ENCODE peak calls at places on chromosomes 16 and 17, in five cellular contexts. One of them, this sample, is unnamed.

GRCh38 chr16:31105677-31106213 is 2.4 kb upstream of the BCKDK start:
- DNase-seq in endothelial cell of umbilical vein: peak
- DNase-seq in MM.1S: peak
- DNase-seq in hepatocyte: peak
- DNase-seq in astrocyte: no peak
- DNase-seq in this sample: peak

GRCh38 chr16:34078697-34079096 is 619.3 kb downstream of the TP53TG3F start:
- DNase-seq in endothelial cell of umbilical vein: peak
- DNase-seq in MM.1S: no peak
- DNase-seq in hepatocyte: no peak
- DNase-seq in astrocyte: peak
- DNase-seq in this sample: peak

GRCh38 chr16:87556941-87557459 is 45.3 kb upstream of the JPH3 start:
- DNase-seq in endothelial cell of umbilical vein: no peak
- DNase-seq in MM.1S: no peak
- DNase-seq in hepatocyte: no peak
- DNase-seq in astrocyte: no peak
- DNase-seq in this sample: no peak

GRCh38 chr16:21001262-21001661 is 100.7 kb downstream of the LYRM1 start:
- DNase-seq in endothelial cell of umbilical vein: peak
- DNase-seq in MM.1S: peak
- DNase-seq in hepatocyte: no peak
- DNase-seq in astrocyte: no peak
- DNase-seq in this sample: no peak

GRCh38 chr16:89798832-89799370 is 17.5 kb downstream of the FANCA start:
- DNase-seq in endothelial cell of umbilical vein: peak
- DNase-seq in MM.1S: no peak
- DNase-seq in hepatocyte: no peak
- DNase-seq in astrocyte: no peak
- DNase-seq in this sample: no peak

GRCh38 chr16:29991571-29991904 is 3.9 kb downstream of the HIRIP3 start:
- DNase-seq in endothelial cell of umbilical vein: no peak
- DNase-seq in MM.1S: no peak
- DNase-seq in hepatocyte: no peak
- DNase-seq in astrocyte: no peak
- DNase-seq in this sample: no peak

GRCh38 chr16:27281285-27281684 is 12.7 kb upstream of the NSMCE1 start:
- DNase-seq in endothelial cell of umbilical vein: no peak
- DNase-seq in MM.1S: no peak
- DNase-seq in hepatocyte: no peak
- DNase-seq in astrocyte: no peak
- DNase-seq in this sample: no peak

GRCh38 chr16:82181456-82182185 is 11.6 kb upstream of the MPHOSPH6 start:
- DNase-seq in endothelial cell of umbilical vein: no peak
- DNase-seq in MM.1S: no peak
- DNase-seq in hepatocyte: no peak
- DNase-seq in astrocyte: no peak
- DNase-seq in this sample: no peak

GRCh38 chr17:17540278-17540906 is 44.2 kb upstream of the RASD1 start:
- DNase-seq in endothelial cell of umbilical vein: no peak
- DNase-seq in MM.1S: no peak
- DNase-seq in hepatocyte: no peak
- DNase-seq in astrocyte: no peak
- DNase-seq in this sample: no peak

GRCh38 chr17:33072421-33073175 is 81.0 kb downstream of the SPACA3 start:
- DNase-seq in endothelial cell of umbilical vein: no peak
- DNase-seq in MM.1S: no peak
- DNase-seq in hepatocyte: no peak
- DNase-seq in astrocyte: peak
- DNase-seq in this sample: no peak

GRCh38 chr17:10233157-10233556 is 34.8 kb upstream of the GAS7 start:
- DNase-seq in endothelial cell of umbilical vein: no peak
- DNase-seq in MM.1S: no peak
- DNase-seq in hepatocyte: no peak
- DNase-seq in astrocyte: no peak
- DNase-seq in this sample: no peak

GRCh38 chr17:15952916-15953865 is 8.3 kb downstream of the ADORA2B start:
- DNase-seq in endothelial cell of umbilical vein: no peak
- DNase-seq in MM.1S: no peak
- DNase-seq in hepatocyte: no peak
- DNase-seq in astrocyte: no peak
- DNase-seq in this sample: no peak

GRCh38 chr17:35731239-35731931 is at the start of gene RASL10B:
- DNase-seq in endothelial cell of umbilical vein: peak
- DNase-seq in MM.1S: no peak
- DNase-seq in hepatocyte: peak
- DNase-seq in astrocyte: no peak
- DNase-seq in this sample: no peak

GRCh38 chr16:57258226-57258909 is 13.3 kb downstream of the ARL2BP start:
- DNase-seq in endothelial cell of umbilical vein: no peak
- DNase-seq in MM.1S: no peak
- DNase-seq in hepatocyte: no peak
- DNase-seq in astrocyte: no peak
- DNase-seq in this sample: no peak

GRCh38 chr17:7839890-7840260 is 5.9 kb downstream of the KDM6B start:
- DNase-seq in endothelial cell of umbilical vein: no peak
- DNase-seq in MM.1S: no peak
- DNase-seq in hepatocyte: peak
- DNase-seq in astrocyte: peak
- DNase-seq in this sample: no peak

GRCh38 chr17:33725675-33726271 is 432.7 kb upstream of the ASIC2 start:
- DNase-seq in endothelial cell of umbilical vein: peak
- DNase-seq in MM.1S: peak
- DNase-seq in hepatocyte: peak
- DNase-seq in astrocyte: no peak
- DNase-seq in this sample: no peak

GRCh38 chr17:74430706-74431567 is 951 bp upstream of the GPRC5C start:
- DNase-seq in endothelial cell of umbilical vein: no peak
- DNase-seq in MM.1S: no peak
- DNase-seq in hepatocyte: peak
- DNase-seq in astrocyte: peak
- DNase-seq in this sample: peak

GRCh38 chr17:57740225-57740528 is 4.9 kb downstream of the CCDC182 start:
- DNase-seq in endothelial cell of umbilical vein: no peak
- DNase-seq in MM.1S: no peak
- DNase-seq in hepatocyte: no peak
- DNase-seq in astrocyte: no peak
- DNase-seq in this sample: no peak
- H2AFZ ChIP-seq in endothelial cell of umbilical vein: no peak
- H2AFZ ChIP-seq in MM.1S: no peak
- H2AFZ ChIP-seq in hepatocyte: no peak
- H2AFZ ChIP-seq in astrocyte: no peak
- H2AFZ ChIP-seq in this sample: no peak

GRCh38 chr17:55757659-55758058 is 6.8 kb downstream of the PCTP start:
- DNase-seq in endothelial cell of umbilical vein: no peak
- DNase-seq in MM.1S: no peak
- DNase-seq in hepatocyte: no peak
- DNase-seq in astrocyte: no peak
- DNase-seq in this sample: no peak
- H2AFZ ChIP-seq in endothelial cell of umbilical vein: no peak
- H2AFZ ChIP-seq in MM.1S: no peak
- H2AFZ ChIP-seq in hepatocyte: no peak
- H2AFZ ChIP-seq in astrocyte: no peak
- H2AFZ ChIP-seq in this sample: no peak

DNA sequence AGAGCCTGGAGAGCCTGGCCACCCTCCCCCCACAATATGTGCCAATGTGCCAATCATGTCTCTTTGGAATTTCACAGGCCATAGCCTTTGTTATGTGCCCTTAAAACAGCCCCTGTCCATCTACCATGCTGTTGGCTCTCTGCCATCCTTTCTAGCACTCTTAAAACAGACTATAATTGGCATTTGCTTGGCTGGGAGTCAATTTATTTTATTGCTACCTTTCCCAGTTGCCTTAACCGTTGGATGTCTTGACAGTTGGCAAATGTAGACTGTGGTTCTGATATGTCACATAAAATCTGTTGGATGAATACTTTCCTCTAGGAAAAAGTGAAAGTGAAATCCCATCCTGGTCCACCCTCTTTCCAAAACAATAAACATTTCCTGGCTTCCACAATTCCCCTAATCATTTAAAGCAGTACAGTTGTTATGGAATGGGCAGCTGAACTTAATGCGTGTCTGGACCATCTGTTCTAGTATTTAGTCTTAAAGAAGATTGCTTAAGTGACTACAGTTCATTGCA is 394.0 kb downstream of the KCNJ2 start:
- DNase-seq in endothelial cell of umbilical vein: peak
- DNase-seq in MM.1S: no peak
- DNase-seq in hepatocyte: peak
- DNase-seq in astrocyte: peak
- DNase-seq in this sample: no peak
- H2AFZ ChIP-seq in endothelial cell of umbilical vein: peak
- H2AFZ ChIP-seq in MM.1S: no peak
- H2AFZ ChIP-seq in hepatocyte: no peak
- H2AFZ ChIP-seq in astrocyte: no peak
- H2AFZ ChIP-seq in this sample: no peak

GRCh38 chr16:79597277-79597676 is 3.3 kb downstream of the MAF start:
- DNase-seq in endothelial cell of umbilical vein: no peak
- DNase-seq in MM.1S: no peak
- DNase-seq in hepatocyte: no peak
- DNase-seq in astrocyte: no peak
- DNase-seq in this sample: peak

GRCh38 chr16:79593074-79593531 is 7.4 kb downstream of the MAF start:
- DNase-seq in endothelial cell of umbilical vein: no peak
- DNase-seq in MM.1S: no peak
- DNase-seq in hepatocyte: no peak
- DNase-seq in astrocyte: no peak
- DNase-seq in this sample: no peak

GRCh38 chr16:79595916-79596450 is 4.6 kb downstream of the MAF start:
- DNase-seq in endothelial cell of umbilical vein: no peak
- DNase-seq in MM.1S: peak
- DNase-seq in hepatocyte: no peak
- DNase-seq in astrocyte: no peak
- DNase-seq in this sample: peak

GRCh38 chr16:79593754-79594153 is 6.8 kb downstream of the MAF start:
- DNase-seq in endothelial cell of umbilical vein: no peak
- DNase-seq in MM.1S: no peak
- DNase-seq in hepatocyte: no peak
- DNase-seq in astrocyte: no peak
- DNase-seq in this sample: no peak

DNA sequence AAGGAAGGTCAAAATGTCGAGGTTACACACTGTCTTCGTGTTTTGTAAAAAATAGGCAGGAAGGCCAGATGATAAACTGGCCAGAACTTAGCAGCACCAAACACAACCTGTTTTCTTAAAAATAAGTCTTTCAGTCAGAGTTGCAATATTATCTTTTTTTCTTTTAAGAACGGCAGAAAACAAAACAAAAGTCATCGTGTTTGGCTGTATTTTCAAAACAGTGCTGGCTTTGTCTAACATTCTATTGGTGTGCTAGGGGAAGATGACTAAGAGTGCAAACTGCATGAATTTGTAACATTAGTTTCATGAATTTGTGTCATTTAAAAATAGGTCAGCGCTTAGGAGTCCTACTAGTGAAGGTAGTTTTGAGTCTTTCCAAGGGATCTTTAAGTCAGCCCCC is 5.3 kb downstream of the MAF start:
- DNase-seq in endothelial cell of umbilical vein: no peak
- DNase-seq in MM.1S: peak
- DNase-seq in hepatocyte: no peak
- DNase-seq in astrocyte: no peak
- DNase-seq in this sample: peak
- H2AFZ ChIP-seq in endothelial cell of umbilical vein: no peak
- H2AFZ ChIP-seq in MM.1S: no peak
- H2AFZ ChIP-seq in hepatocyte: no peak
- H2AFZ ChIP-seq in astrocyte: no peak
- H2AFZ ChIP-seq in this sample: peak

GRCh38 chr17:72021417-72022041 is 99.3 kb upstream of the SOX9 start:
- DNase-seq in endothelial cell of umbilical vein: no peak
- DNase-seq in MM.1S: no peak
- DNase-seq in hepatocyte: no peak
- DNase-seq in astrocyte: no peak
- DNase-seq in this sample: no peak
- H2AFZ ChIP-seq in endothelial cell of umbilical vein: no peak
- H2AFZ ChIP-seq in MM.1S: no peak
- H2AFZ ChIP-seq in hepatocyte: no peak
- H2AFZ ChIP-seq in astrocyte: no peak
- H2AFZ ChIP-seq in this sample: no peak

GRCh38 chr17:79503440-79503839 is 107.4 kb downstream of the RBFOX3 start:
- DNase-seq in endothelial cell of umbilical vein: no peak
- DNase-seq in MM.1S: no peak
- DNase-seq in hepatocyte: no peak
- DNase-seq in astrocyte: no peak
- DNase-seq in this sample: no peak

GRCh38 chr17:79498854-79499253 is 112.0 kb downstream of the RBFOX3 start:
- DNase-seq in endothelial cell of umbilical vein: no peak
- DNase-seq in MM.1S: no peak
- DNase-seq in hepatocyte: no peak
- DNase-seq in astrocyte: no peak
- DNase-seq in this sample: no peak

GRCh38 chr17:79497949-79498348 is 112.9 kb downstream of the RBFOX3 start:
- DNase-seq in endothelial cell of umbilical vein: no peak
- DNase-seq in MM.1S: no peak
- DNase-seq in hepatocyte: no peak
- DNase-seq in astrocyte: no peak
- DNase-seq in this sample: no peak

GRCh38 chr17:79501910-79502309 is 108.9 kb downstream of the RBFOX3 start:
- DNase-seq in endothelial cell of umbilical vein: no peak
- DNase-seq in MM.1S: no peak
- DNase-seq in hepatocyte: no peak
- DNase-seq in astrocyte: no peak
- DNase-seq in this sample: no peak

GRCh38 chr17:79500738-79501533 is 109.9 kb downstream of the RBFOX3 start:
- DNase-seq in endothelial cell of umbilical vein: no peak
- DNase-seq in MM.1S: no peak
- DNase-seq in hepatocyte: peak
- DNase-seq in astrocyte: no peak
- DNase-seq in this sample: no peak
- H2AFZ ChIP-seq in endothelial cell of umbilical vein: no peak
- H2AFZ ChIP-seq in MM.1S: no peak
- H2AFZ ChIP-seq in hepatocyte: no peak
- H2AFZ ChIP-seq in astrocyte: no peak
- H2AFZ ChIP-seq in this sample: no peak

DNA sequence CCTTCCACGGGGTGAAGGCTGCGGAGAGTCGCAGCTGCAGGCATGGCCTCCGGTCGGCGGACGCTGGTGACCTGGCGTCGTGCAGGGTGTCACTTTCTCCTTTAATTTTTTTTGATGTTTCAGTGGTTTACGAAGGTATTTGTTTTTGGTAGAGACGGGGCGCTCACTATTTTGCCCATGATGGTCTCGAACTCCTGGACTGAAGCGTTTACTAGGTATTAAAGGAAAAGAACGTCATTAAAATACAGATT is 17.1 kb downstream of the ZNF213 start:
- DNase-seq in endothelial cell of umbilical vein: no peak
- DNase-seq in MM.1S: no peak
- DNase-seq in hepatocyte: no peak
- DNase-seq in astrocyte: no peak
- DNase-seq in this sample: no peak
- H2AFZ ChIP-seq in endothelial cell of umbilical vein: peak
- H2AFZ ChIP-seq in MM.1S: peak
- H2AFZ ChIP-seq in hepatocyte: peak
- H2AFZ ChIP-seq in astrocyte: peak
- H2AFZ ChIP-seq in this sample: peak

This sample was measured in mammary epithelial cell.